ENCODE peak calls at places on chromosome 11, in seven cellular contexts. L is pancreas, V is retinal pigment epithelial cell, K is AG04450, I is Calu3, N is GM12865, Q is neural crest cell. Z is an unnamed sample.

GRCh38 chr11:92707665-92708064 is 261.8 kb upstream of the MTNR1B start:
- DNase-seq in I (no peak), K (no peak), V (no peak), N (no peak), Q (no peak), L (no peak), Z (no peak)

GRCh38 chr11:59728913-59729312 is 15.3 kb upstream of the OR10V1 start:
- DNase-seq in Q (no peak), L (no peak), K (no peak), V (no peak), I (no peak), N (no peak), Z (no peak)

GRCh38 chr11:31419669-31420068 is 50.0 kb downstream of the DNAJC24 start:
- DNase-seq in I (no peak), K (no peak), V (no peak), N (no peak), L (no peak), Q (no peak), Z (no peak)

GRCh38 chr11:75481602-75482309 is 44.0 kb downstream of the GDPD5 start:
- DNase-seq in V (no peak), Q (no peak), N (no peak), K (no peak), L (no peak), I (no peak), Z (no peak)

GRCh38 chr11:96095884-96096301 is 172.0 kb upstream of the MTMR2 start:
- DNase-seq in K (no peak), I (peak), Q (no peak), N (no peak), V (no peak), L (no peak), Z (no peak)

GRCh38 chr11:9075441-9076000 is 15.9 kb downstream of the SCUBE2 start:
- DNase-seq in N (no peak), I (no peak), V (no peak), K (no peak), L (no peak), Q (no peak), Z (no peak)

GRCh38 chr11:124801014-124801413 is 808 bp upstream of the MSANTD2 start:
- DNase-seq in K (no peak), N (no peak), L (no peak), Q (no peak), I (no peak), V (no peak), Z (no peak)

GRCh38 chr11:57424802-57425564 is 1.9 kb downstream of the SLC43A3 start:
- DNase-seq in I (peak), V (peak), N (peak), L (no peak), K (peak), Q (no peak), Z (no peak)

GRCh38 chr11:103676413-103676812 is 360.0 kb upstream of the DDI1 start:
- DNase-seq in L (no peak), K (no peak), Q (no peak), N (no peak), V (no peak), I (no peak), Z (no peak)

GRCh38 chr11:57323503-57324153 is 1.1 kb downstream of the TNKS1BP1 start:
- DNase-seq in V (no peak), N (no peak), I (no peak), L (no peak), K (no peak), Q (no peak), Z (no peak)

GRCh38 chr11:11973361-11973800 is 35.0 kb downstream of the DKK3 start:
- DNase-seq in N (no peak), Q (no peak), V (no peak), I (no peak), K (no peak), L (no peak), Z (peak)

GRCh38 chr11:45067966-45068365 is 78.5 kb upstream of the PRDM11 start:
- DNase-seq in L (no peak), K (no peak), Q (no peak), I (no peak), N (no peak), V (no peak), Z (no peak)

GRCh38 chr11:70032470-70032795 is 45.7 kb upstream of the ANO1 start:
- DNase-seq in I (no peak), V (no peak), L (no peak), K (no peak), Q (no peak), N (no peak), Z (no peak)

GRCh38 chr11:87443707-87444106 is 406.0 kb downstream of the TMEM135 start:
- DNase-seq in V (no peak), L (no peak), I (no peak), N (no peak), Q (no peak), K (no peak), Z (no peak)

GRCh38 chr11:124920870-124921609 is 2.0 kb downstream of the HEPN1 start:
- DNase-seq in K (no peak), V (peak), I (no peak), L (peak), N (peak), Q (peak), Z (peak)

GRCh38 chr11:10688401-10688800 is 5.2 kb downstream of the IRAG1 start:
- DNase-seq in K (no peak), I (peak), L (no peak), V (no peak), N (peak), Q (no peak), Z (no peak)

GRCh38 chr11:133835258-133836075 is 9.8 kb downstream of the SPATA19 start:
- DNase-seq in I (peak), Q (peak), V (no peak), N (peak), K (no peak), L (no peak), Z (peak)

GRCh38 chr11:27158763-27159679 is 118.4 kb downstream of the BBOX1 start:
- DNase-seq in N (peak), V (peak), Q (peak), K (peak), I (peak), L (no peak), Z (peak)

GRCh38 chr11:14809466-14809865 is 82.6 kb downstream of the CYP2R1 start:
- DNase-seq in V (no peak), N (no peak), I (no peak), L (no peak), K (no peak), Q (no peak), Z (no peak)

GRCh38 chr11:132171031-132171430 is 800.6 kb downstream of the NTM start:
- DNase-seq in N (no peak), I (no peak), L (no peak), K (no peak), V (no peak), Q (no peak), Z (no peak)

GRCh38 chr11:96055706-96056387 is 131.9 kb upstream of the MTMR2 start:
- DNase-seq in Q (no peak), N (no peak), I (peak), K (no peak), V (no peak), L (no peak), Z (no peak)

GRCh38 chr11:69828971-69829344 is 9.7 kb upstream of the FGF3 start:
- DNase-seq in K (no peak), I (no peak), N (no peak), V (no peak), Q (no peak), L (no peak), Z (no peak)

GRCh38 chr11:113104390-113105251 is 143.4 kb downstream of the NCAM1 start:
- DNase-seq in L (no peak), V (no peak), N (no peak), I (no peak), K (no peak), Q (no peak), Z (no peak)

GRCh38 chr11:76232026-76232665 is 25.8 kb upstream of the WNT11 start:
- DNase-seq in K (no peak), Q (no peak), I (no peak), N (peak), L (peak), V (no peak), Z (no peak)

GRCh38 chr11:31022080-31022479 is 347.5 kb downstream of the DCDC1 start:
- DNase-seq in Q (no peak), K (no peak), I (no peak), L (no peak), V (no peak), N (no peak), Z (no peak)

GRCh38 chr11:111814567-111814966 is 48.4 kb upstream of the PPP2R1B start:
- DNase-seq in Q (no peak), K (peak), I (no peak), V (no peak), N (no peak), L (no peak), Z (no peak)

GRCh38 chr11:116511684-116512083 is 261.1 kb downstream of the BUD13 start:
- DNase-seq in K (no peak), V (no peak), I (no peak), N (no peak), L (no peak), Q (no peak), Z (no peak)

GRCh38 chr11:116515666-116516184 is 257.1 kb downstream of the BUD13 start:
- DNase-seq in N (no peak), V (no peak), I (no peak), L (no peak), Q (no peak), K (no peak), Z (no peak)

GRCh38 chr11:116513278-116513823 is 259.4 kb downstream of the BUD13 start:
- DNase-seq in I (no peak), Q (no peak), V (no peak), N (no peak), L (no peak), K (no peak), Z (no peak)

GRCh38 chr11:116512841-116513240 is 259.9 kb downstream of the BUD13 start:
- DNase-seq in I (no peak), V (no peak), K (no peak), Q (no peak), L (no peak), N (no peak), Z (no peak)

DNA sequence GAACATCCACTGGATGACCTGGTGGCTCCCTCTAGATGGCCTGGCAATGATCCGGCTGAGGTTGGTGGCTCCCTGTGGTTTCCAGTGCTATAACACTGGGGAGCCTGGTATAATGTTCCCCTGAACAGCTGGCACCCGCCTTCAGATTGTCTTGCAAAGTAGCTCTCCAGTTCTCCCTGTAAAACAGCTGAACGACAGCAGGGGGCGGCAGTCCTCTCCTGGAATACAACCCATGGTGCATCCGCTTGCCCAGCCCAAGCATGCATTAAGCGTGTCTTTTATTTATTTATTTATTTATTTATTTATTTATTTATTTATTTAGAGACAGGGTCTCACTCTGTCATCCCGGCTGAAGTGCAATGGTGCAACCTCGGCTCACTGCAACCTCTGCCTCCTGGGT is 258.9 kb downstream of the BUD13 start:
- DNase-seq in N (peak), V (no peak), Q (peak), L (no peak), K (no peak), I (peak), Z (no peak)
- TF ChIP-seq CTCF in N (peak), V (peak), Q (peak), L (no peak), K (peak), I (no peak), Z (no peak)

GRCh38 chr11:110571286-110571685 is 141.0 kb downstream of the ARHGAP20 start:
- DNase-seq in N (no peak), Q (no peak), V (no peak), K (no peak), L (no peak), I (no peak), Z (no peak)

DNA sequence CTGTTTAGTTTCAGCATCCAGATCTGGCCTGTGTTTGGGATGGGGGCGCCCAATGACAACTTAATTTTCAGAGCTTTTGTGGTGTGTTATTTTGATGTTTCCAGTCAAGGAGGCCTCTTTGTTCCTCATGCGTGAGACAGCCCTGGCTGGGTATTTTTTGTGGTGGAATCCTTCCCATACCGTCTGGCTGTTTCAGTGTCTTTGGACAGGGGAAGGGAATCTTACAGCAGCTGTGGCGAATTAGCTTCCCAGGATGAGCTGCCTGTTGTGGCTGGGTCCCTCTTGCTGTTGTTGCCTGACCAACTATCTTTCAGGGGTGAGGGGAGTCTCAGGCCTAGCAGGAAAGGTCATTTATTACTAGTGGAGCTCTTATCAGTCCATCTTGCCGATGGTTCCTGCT is 138.8 kb downstream of the ARHGAP20 start:
- DNase-seq in I (no peak), L (no peak), V (no peak), K (no peak), Q (no peak), N (no peak), Z (no peak)
- TF ChIP-seq CTCF in I (no peak), L (no peak), V (no peak), K (no peak), Q (no peak), N (no peak), Z (no peak)

DNA sequence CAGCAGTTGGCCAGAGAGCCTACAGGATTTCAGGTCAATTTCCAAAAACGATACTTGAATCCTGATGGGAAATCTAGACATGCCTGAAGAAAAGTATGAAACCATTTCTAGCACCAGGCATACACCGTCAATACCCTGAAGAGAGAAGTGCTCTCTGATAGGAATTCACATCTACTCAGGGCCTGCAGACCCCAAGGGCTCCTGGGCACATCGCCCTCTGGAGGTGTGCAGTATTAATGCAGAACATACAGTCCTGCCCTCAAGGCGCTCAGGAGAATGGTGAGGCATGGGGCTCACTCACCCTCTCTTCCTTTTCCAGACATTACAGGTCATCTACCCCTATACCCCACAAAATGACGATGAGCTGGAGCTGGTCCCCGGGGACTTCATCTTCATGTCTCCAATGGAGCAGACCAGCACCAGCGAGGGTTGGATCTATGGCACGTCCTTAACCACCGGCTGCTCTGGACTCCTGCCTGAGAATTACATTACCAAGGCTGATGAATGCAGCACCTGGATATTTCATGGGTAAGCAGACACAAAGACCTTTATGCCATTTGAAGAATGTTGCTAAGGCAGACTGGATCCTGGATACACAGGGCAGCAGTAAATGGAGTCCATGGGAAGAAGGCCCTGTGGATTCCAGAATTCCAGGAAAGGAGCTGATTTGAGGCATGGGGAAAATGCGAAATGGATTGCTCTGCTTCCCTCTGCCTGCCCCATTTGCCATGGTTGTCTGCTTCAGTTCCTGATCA is 49.3 kb upstream of the CRTAM start:
- DNase-seq in Q (no peak), L (no peak), V (no peak), K (no peak), N (no peak), I (no peak), Z (no peak)
- TF ChIP-seq CTCF in Q (peak), L (no peak), V (no peak), K (peak), N (peak), I (no peak), Z (no peak)

GRCh38 chr11:119889728-119890280 is 160.8 kb upstream of the NECTIN1 start:
- DNase-seq in Q (no peak), V (no peak), K (no peak), N (no peak), L (no peak), I (no peak), Z (peak)
- TF ChIP-seq CTCF in Q (no peak), V (no peak), K (no peak), N (no peak), L (no peak), I (no peak), Z (no peak)

Z was measured in dorsolateral prefrontal cortex.